ENCODE peak calls at places on chromosomes 7 and 10, in six cellular contexts. One of them, this sample, is unnamed.

GRCh38 chr10:62582804-62583208 is 208.6 kb downstream of the ZNF365 start:
- DNase-seq in H9: no peak
- DNase-seq in trophoblast cell: peak; percentile 7
- DNase-seq in mesenchymal stem cell: peak; percentile 89
- DNase-seq in mesendoderm: no peak
- DNase-seq in IMR-90: peak; percentile 98
- DNase-seq in this sample: no peak

GRCh38 chr7:132292803-132293202 is 283.5 kb downstream of the PLXNA4 start:
- DNase-seq in mesenchymal stem cell: peak; percentile 43
- DNase-seq in trophoblast cell: no peak
- DNase-seq in mesendoderm: no peak
- DNase-seq in H9: no peak
- DNase-seq in IMR-90: no peak
- DNase-seq in this sample: no peak

GRCh38 chr10:60955957-60956425 is 12.0 kb upstream of the RHOBTB1 start:
- DNase-seq in mesendoderm: no peak
- DNase-seq in trophoblast cell: peak; percentile 69
- DNase-seq in H9: no peak
- DNase-seq in IMR-90: peak; percentile 82
- DNase-seq in mesenchymal stem cell: peak; percentile 79
- DNase-seq in this sample: no peak

GRCh38 chr10:98030093-98030821 is at the start of gene CRTAC1:
- DNase-seq in IMR-90: no peak
- DNase-seq in mesendoderm: peak; percentile 84
- DNase-seq in H9: peak; percentile 87
- DNase-seq in mesenchymal stem cell: peak; percentile 23
- DNase-seq in trophoblast cell: no peak
- DNase-seq in this sample: peak; percentile 91

GRCh38 chr10:87658383-87658795 is 1.3 kb upstream of the PAPSS2 start:
- DNase-seq in mesenchymal stem cell: peak; percentile 46
- DNase-seq in IMR-90: peak; percentile 37
- DNase-seq in trophoblast cell: no peak
- DNase-seq in H9: no peak
- DNase-seq in mesendoderm: no peak
- DNase-seq in this sample: no peak

GRCh38 chr7:26117142-26117807 is 34.7 kb upstream of the NFE2L3 start:
- DNase-seq in trophoblast cell: no peak
- DNase-seq in IMR-90: no peak
- DNase-seq in mesenchymal stem cell: no peak
- DNase-seq in mesendoderm: peak; percentile 56
- DNase-seq in H9: peak; percentile 14
- DNase-seq in this sample: no peak

GRCh38 chr7:55912748-55913158 is 25.5 kb downstream of the ZNF713 start:
- DNase-seq in trophoblast cell: peak; percentile 14
- DNase-seq in H9: no peak
- DNase-seq in mesenchymal stem cell: no peak
- DNase-seq in mesendoderm: no peak
- DNase-seq in IMR-90: no peak
- DNase-seq in this sample: no peak

GRCh38 chr10:8044908-8045727 is 9.4 kb upstream of the GATA3 start:
- DNase-seq in H9: peak; percentile 77
- DNase-seq in trophoblast cell: peak; percentile 43
- DNase-seq in mesendoderm: peak; percentile 91
- DNase-seq in IMR-90: no peak
- DNase-seq in mesenchymal stem cell: no peak
- DNase-seq in this sample: peak; percentile 39

GRCh38 chr10:62374862-62375710 is 917 bp downstream of the ZNF365 start:
- DNase-seq in IMR-90: peak; percentile 30
- DNase-seq in trophoblast cell: peak; percentile 59
- DNase-seq in mesendoderm: peak; percentile 3
- DNase-seq in H9: no peak
- DNase-seq in mesenchymal stem cell: no peak
- DNase-seq in this sample: no peak

GRCh38 chr7:36010656-36011587 is 142.1 kb upstream of the EEPD1 start:
- DNase-seq in mesendoderm: no peak
- DNase-seq in mesenchymal stem cell: no peak
- DNase-seq in H9: no peak
- DNase-seq in IMR-90: no peak
- DNase-seq in trophoblast cell: no peak
- DNase-seq in this sample: no peak

GRCh38 chr10:98090822-98091221 is 43.6 kb upstream of the R3HCC1L start:
- DNase-seq in H9: no peak
- DNase-seq in trophoblast cell: no peak
- DNase-seq in IMR-90: no peak
- DNase-seq in mesenchymal stem cell: no peak
- DNase-seq in mesendoderm: no peak
- DNase-seq in this sample: no peak

GRCh38 chr10:30207485-30208052 is 141.5 kb downstream of the MTPAP start:
- DNase-seq in H9: no peak
- DNase-seq in trophoblast cell: peak; percentile 58
- DNase-seq in mesendoderm: peak; percentile 52
- DNase-seq in mesenchymal stem cell: peak; percentile 36
- DNase-seq in IMR-90: peak; percentile 19
- DNase-seq in this sample: no peak

GRCh38 chr10:61284222-61284890 is 168.8 kb downstream of the TMEM26 start:
- DNase-seq in H9: no peak
- DNase-seq in mesendoderm: peak; percentile 43
- DNase-seq in trophoblast cell: peak; percentile 80
- DNase-seq in mesenchymal stem cell: peak; percentile 83
- DNase-seq in IMR-90: peak; percentile 77
- DNase-seq in this sample: peak; percentile 17

GRCh38 chr10:69979177-69979576 is 73.5 kb upstream of the MACROH2A2 start:
- DNase-seq in IMR-90: no peak
- DNase-seq in H9: no peak
- DNase-seq in mesenchymal stem cell: no peak
- DNase-seq in trophoblast cell: no peak
- DNase-seq in mesendoderm: no peak
- DNase-seq in this sample: no peak

GRCh38 chr7:66952343-66953043 is 31.5 kb downstream of the TMEM248 start:
- DNase-seq in IMR-90: peak; percentile 77
- DNase-seq in mesendoderm: peak; percentile 86
- DNase-seq in mesenchymal stem cell: peak; percentile 61
- DNase-seq in H9: no peak
- DNase-seq in trophoblast cell: peak; percentile 75
- DNase-seq in this sample: no peak

GRCh38 chr7:98213296-98213873 is 2.1 kb downstream of the BHLHA15 start:
- DNase-seq in trophoblast cell: no peak
- DNase-seq in H9: no peak
- DNase-seq in mesendoderm: no peak
- DNase-seq in IMR-90: no peak
- DNase-seq in mesenchymal stem cell: no peak
- DNase-seq in this sample: no peak

GRCh38 chr10:102240467-102241036 is 760 bp downstream of the PITX3 start:
- DNase-seq in trophoblast cell: peak; percentile 13
- DNase-seq in IMR-90: no peak
- DNase-seq in mesendoderm: no peak
- DNase-seq in mesenchymal stem cell: peak; percentile 39
- DNase-seq in H9: peak; percentile 41
- DNase-seq in this sample: no peak

GRCh38 chr10:29555746-29556481 is 78.9 kb downstream of the SVIL start:
- DNase-seq in mesendoderm: peak; percentile 33
- DNase-seq in IMR-90: peak; percentile 85
- DNase-seq in trophoblast cell: peak; percentile 41
- DNase-seq in mesenchymal stem cell: peak; percentile 78
- DNase-seq in H9: no peak
- DNase-seq in this sample: no peak

GRCh38 chr7:18873674-18874341 is 243.6 kb downstream of the TWIST1 start:
- DNase-seq in IMR-90: peak; percentile 41
- DNase-seq in trophoblast cell: no peak
- DNase-seq in H9: peak; percentile 51
- DNase-seq in mesenchymal stem cell: peak; percentile 17
- DNase-seq in mesendoderm: peak; percentile 65
- DNase-seq in this sample: peak; percentile 6

GRCh38 chr10:24553051-24553612 is 170.6 kb downstream of the ARHGAP21 start:
- DNase-seq in IMR-90: no peak
- DNase-seq in mesenchymal stem cell: no peak
- DNase-seq in trophoblast cell: no peak
- DNase-seq in H9: no peak
- DNase-seq in mesendoderm: no peak
- DNase-seq in this sample: no peak

GRCh38 chr7:140342732-140343514 is 55.4 kb downstream of the SLC37A3 start:
- DNase-seq in mesenchymal stem cell: peak; percentile 46
- DNase-seq in mesendoderm: peak; percentile 76
- DNase-seq in IMR-90: peak; percentile 63
- DNase-seq in trophoblast cell: peak; percentile 44
- DNase-seq in H9: peak; percentile 73
- DNase-seq in this sample: no peak

GRCh38 chr10:27742195-27742925 is 3.3 kb downstream of the MKX start:
- DNase-seq in H9: peak; percentile 83
- DNase-seq in mesenchymal stem cell: peak; percentile 76
- DNase-seq in mesendoderm: peak; percentile 91
- DNase-seq in IMR-90: peak; percentile 85
- DNase-seq in trophoblast cell: peak; percentile 94
- DNase-seq in this sample: no peak

GRCh38 chr7:138864667-138865066 is 66.7 kb upstream of the ATP6V0A4 start:
- DNase-seq in H9: no peak
- DNase-seq in mesendoderm: no peak
- DNase-seq in IMR-90: peak; percentile 78
- DNase-seq in trophoblast cell: peak; percentile 53
- DNase-seq in mesenchymal stem cell: peak; percentile 80
- DNase-seq in this sample: no peak

GRCh38 chr7:4185736-4186512 is 496.2 kb upstream of the FOXK1 start:
- DNase-seq in mesendoderm: no peak
- DNase-seq in IMR-90: no peak
- DNase-seq in trophoblast cell: no peak
- DNase-seq in H9: no peak
- DNase-seq in mesenchymal stem cell: no peak
- DNase-seq in this sample: no peak

GRCh38 chr7:135253851-135254815 is 20.5 kb downstream of the STRA8 start:
- DNase-seq in mesenchymal stem cell: peak; percentile 72
- DNase-seq in IMR-90: peak; percentile 76
- DNase-seq in H9: no peak
- DNase-seq in mesendoderm: peak; percentile 48
- DNase-seq in trophoblast cell: peak; percentile 45
- DNase-seq in this sample: no peak

GRCh38 chr7:23603632-23604295 is 6.6 kb downstream of the CCDC126 start:
- DNase-seq in IMR-90: no peak
- DNase-seq in H9: no peak
- DNase-seq in trophoblast cell: no peak
- DNase-seq in mesendoderm: no peak
- DNase-seq in mesenchymal stem cell: no peak
- DNase-seq in this sample: no peak

GRCh38 chr10:46520381-46520780 is 36.1 kb downstream of the GPRIN2 start:
- DNase-seq in mesendoderm: no peak
- DNase-seq in IMR-90: no peak
- DNase-seq in trophoblast cell: no peak
- DNase-seq in H9: no peak
- DNase-seq in mesenchymal stem cell: no peak
- DNase-seq in this sample: no peak

GRCh38 chr7:40965745-40966144 is 737.1 kb downstream of the INHBA start:
- DNase-seq in IMR-90: no peak
- DNase-seq in mesenchymal stem cell: no peak
- DNase-seq in trophoblast cell: no peak
- DNase-seq in mesendoderm: no peak
- DNase-seq in H9: no peak
- DNase-seq in this sample: no peak

DNA sequence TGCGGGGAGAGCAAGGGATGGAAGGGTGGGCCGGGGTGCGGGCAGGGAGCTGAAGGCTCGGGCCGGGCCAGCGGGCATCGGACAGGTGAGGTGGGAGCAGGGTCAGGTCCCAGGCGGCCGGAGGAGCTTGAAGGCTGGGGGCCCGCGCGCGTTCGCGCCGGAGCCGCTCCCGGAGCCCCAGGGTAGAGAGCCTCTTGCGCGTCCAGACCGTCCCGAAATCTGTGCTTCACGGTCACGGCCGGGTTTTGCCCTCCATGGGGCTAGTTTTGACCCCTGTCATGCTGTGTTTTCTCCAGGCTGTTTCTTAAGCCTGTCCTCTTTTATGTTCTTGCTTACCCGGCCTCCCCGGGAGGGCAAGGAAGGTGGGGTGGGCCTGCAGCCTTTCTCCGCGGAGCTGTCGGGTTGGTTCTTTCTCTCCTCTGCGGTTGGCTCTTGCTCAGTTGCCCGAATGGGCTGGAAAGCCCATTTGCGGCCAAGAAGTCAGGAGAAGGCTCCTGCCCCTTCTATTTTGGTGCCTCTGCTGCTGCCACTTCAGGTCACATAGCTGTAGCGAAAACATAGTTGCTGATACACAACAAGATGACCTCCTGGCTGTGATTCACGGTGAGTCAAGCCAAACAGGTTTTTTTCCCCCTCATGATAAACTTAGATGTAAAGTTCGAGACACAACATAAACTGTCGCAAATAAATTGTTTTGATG is 650 bp downstream of the UBE2D1 start:
- DNase-seq in IMR-90: peak; percentile 61
- DNase-seq in H9: peak; percentile 37
- DNase-seq in trophoblast cell: peak; percentile 91
- DNase-seq in mesendoderm: peak; percentile 42
- DNase-seq in mesenchymal stem cell: peak; percentile 58
- DNase-seq in this sample: no peak
- H4K8ac ChIP-seq in IMR-90: peak overlapping the region; percentile 27
- H4K8ac ChIP-seq in H9: no peak overlapping the region
- H4K8ac ChIP-seq in trophoblast cell: peak overlapping the region; percentile 97
- H4K8ac ChIP-seq in mesendoderm: no peak overlapping the region
- H4K8ac ChIP-seq in mesenchymal stem cell: peak overlapping the region; percentile 71
- H4K8ac ChIP-seq in this sample: no peak overlapping the region

GRCh38 chr7:1246170-1246870 is 13.6 kb downstream of the UNCX start:
- DNase-seq in IMR-90: no peak
- DNase-seq in H9: no peak
- DNase-seq in mesenchymal stem cell: no peak
- DNase-seq in trophoblast cell: no peak
- DNase-seq in mesendoderm: no peak
- DNase-seq in this sample: no peak
- H4K8ac ChIP-seq in IMR-90: no peak overlapping the region
- H4K8ac ChIP-seq in H9: no peak overlapping the region
- H4K8ac ChIP-seq in mesenchymal stem cell: no peak overlapping the region
- H4K8ac ChIP-seq in trophoblast cell: no peak overlapping the region
- H4K8ac ChIP-seq in mesendoderm: no peak overlapping the region
- H4K8ac ChIP-seq in this sample: no peak overlapping the region

GRCh38 chr7:154906736-154907355 is 96.1 kb downstream of the PAXIP1 start:
- DNase-seq in trophoblast cell: no peak
- DNase-seq in mesendoderm: no peak
- DNase-seq in H9: no peak
- DNase-seq in mesenchymal stem cell: no peak
- DNase-seq in IMR-90: no peak
- DNase-seq in this sample: no peak
- H4K8ac ChIP-seq in trophoblast cell: no peak overlapping the region
- H4K8ac ChIP-seq in mesendoderm: no peak overlapping the region
- H4K8ac ChIP-seq in H9: no peak overlapping the region
- H4K8ac ChIP-seq in mesenchymal stem cell: no peak overlapping the region
- H4K8ac ChIP-seq in IMR-90: no peak overlapping the region
- H4K8ac ChIP-seq in this sample: no peak overlapping the region

GRCh38 chr10:131851332-131851731 is 49.5 kb upstream of the PPP2R2D start:
- DNase-seq in H9: no peak
- DNase-seq in IMR-90: no peak
- DNase-seq in trophoblast cell: no peak
- DNase-seq in mesendoderm: no peak
- DNase-seq in mesenchymal stem cell: no peak
- DNase-seq in this sample: no peak

GRCh38 chr10:131854579-131855335 is 46.1 kb upstream of the PPP2R2D start:
- DNase-seq in mesendoderm: no peak
- DNase-seq in trophoblast cell: no peak
- DNase-seq in mesenchymal stem cell: no peak
- DNase-seq in IMR-90: no peak
- DNase-seq in H9: peak; percentile 28
- DNase-seq in this sample: no peak

GRCh38 chr10:131852161-131852822 is 48.5 kb upstream of the PPP2R2D start:
- DNase-seq in IMR-90: no peak
- DNase-seq in H9: peak; percentile 17
- DNase-seq in trophoblast cell: no peak
- DNase-seq in mesendoderm: no peak
- DNase-seq in mesenchymal stem cell: no peak
- DNase-seq in this sample: no peak

GRCh38 chr10:131853610-131853964 is 47.2 kb upstream of the PPP2R2D start:
- DNase-seq in IMR-90: no peak
- DNase-seq in trophoblast cell: no peak
- DNase-seq in H9: no peak
- DNase-seq in mesendoderm: no peak
- DNase-seq in mesenchymal stem cell: no peak
- DNase-seq in this sample: no peak

GRCh38 chr10:131852823-131853609 is 47.8 kb upstream of the PPP2R2D start:
- DNase-seq in IMR-90: no peak
- DNase-seq in trophoblast cell: no peak
- DNase-seq in mesendoderm: no peak
- DNase-seq in H9: peak; percentile 23
- DNase-seq in mesenchymal stem cell: no peak
- DNase-seq in this sample: no peak
- H4K8ac ChIP-seq in IMR-90: no peak overlapping the region
- H4K8ac ChIP-seq in trophoblast cell: no peak overlapping the region
- H4K8ac ChIP-seq in mesendoderm: no peak overlapping the region
- H4K8ac ChIP-seq in H9: no peak overlapping the region
- H4K8ac ChIP-seq in mesenchymal stem cell: no peak overlapping the region
- H4K8ac ChIP-seq in this sample: no peak overlapping the region

This sample was measured in neuronal stem cell.